ENCODE peak calls at places on chromosomes 11 and 22, in eight cellular contexts. G is esophagus squamous epithelium; F is CD8-positive, alpha-beta T cell; I is upper lobe of right lung; Y is PC-9; L is colonic mucosa; R is cardiac muscle cell; Z is suprapubic skin. D is an unnamed sample. For H3K4me1, the result is how much of the 10 kb centered on the place peaks cover.

GRCh38 chr11:74669311-74670160 is 61.7 kb downstream of the CHRDL2 start:
- DNase-seq in G (no peak), F (no peak), L (peak), Z (no peak), I (no peak), R (no peak), Y (no peak), D (no peak)

GRCh38 chr11:107623183-107623582 is 32.2 kb downstream of the ELMOD1 start:
- DNase-seq in I (no peak), Y (no peak), R (no peak), G (no peak), F (no peak), L (no peak), Z (no peak), D (no peak)

GRCh38 chr11:115566185-115566765 is 62.1 kb upstream of the CADM1 start:
- DNase-seq in G (no peak), Y (no peak), L (no peak), F (no peak), R (no peak), I (no peak), Z (no peak), D (no peak)

GRCh38 chr11:95088946-95089619 is 563 bp upstream of the ENDOD1 start:
- DNase-seq in G (no peak), R (no peak), I (no peak), L (no peak), Z (peak), F (no peak), Y (no peak), D (no peak)

GRCh38 chr11:14373941-14374646 is 15.1 kb upstream of the RRAS2 start:
- DNase-seq in L (no peak), R (no peak), G (no peak), Y (no peak), F (no peak), I (no peak), Z (no peak), D (no peak)

GRCh38 chr11:103035656-103036434 is 56.1 kb downstream of the DCUN1D5 start:
- DNase-seq in R (peak), F (peak), I (no peak), Z (no peak), L (peak), G (no peak), Y (peak), D (no peak)

GRCh38 chr11:99325807-99326206 is 305.1 kb downstream of the CNTN5 start:
- DNase-seq in Z (no peak), R (no peak), G (no peak), L (no peak), F (no peak), I (no peak), Y (peak), D (no peak)

GRCh38 chr22:20429254-20430100 is 8.1 kb downstream of the SCARF2 start:
- DNase-seq in Y (peak), F (peak), G (no peak), R (peak), I (peak), Z (peak), L (peak), D (peak)

GRCh38 chr11:126997196-126997595 is 3.4 kb downstream of the KIRREL3 start:
- DNase-seq in G (no peak), I (no peak), Z (no peak), L (no peak), F (no peak), Y (no peak), R (no peak), D (no peak)

GRCh38 chr22:49064836-49065235 is 762.8 kb downstream of the BRD1 start:
- DNase-seq in G (no peak), Z (no peak), L (no peak), F (no peak), Y (no peak), R (no peak), I (no peak), D (no peak)

GRCh38 chr11:93591247-93591898 is 48.2 kb upstream of the SMCO4 start:
- DNase-seq in Y (no peak), F (no peak), R (no peak), L (no peak), I (no peak), G (no peak), Z (no peak), D (no peak)

GRCh38 chr22:28989035-28989464 is 72.6 kb downstream of the C22orf31 start:
- DNase-seq in G (no peak), L (no peak), Z (no peak), Y (no peak), R (no peak), I (no peak), F (no peak), D (no peak)

GRCh38 chr11:68118753-68119448 is 2.3 kb downstream of the CHKA start:
- DNase-seq in I (no peak), F (no peak), L (no peak), Z (peak), R (peak), G (no peak), Y (no peak), D (no peak)

GRCh38 chr11:66835762-66836405 is 7.4 kb upstream of the RCE1 start:
- DNase-seq in Y (no peak), I (no peak), F (no peak), R (no peak), L (no peak), Z (no peak), G (no peak), D (no peak)

GRCh38 chr11:117439256-117439655 is 111.6 kb downstream of the CEP164 start:
- DNase-seq in G (no peak), Z (no peak), F (no peak), L (no peak), Y (no peak), R (no peak), I (no peak), D (no peak)

GRCh38 chr11:110948112-110948511 is 235.9 kb upstream of the ARHGAP20 start:
- DNase-seq in L (no peak), I (no peak), Z (no peak), G (no peak), R (no peak), Y (no peak), F (no peak), D (no peak)

GRCh38 chr11:1569251-1569780 is 2.8 kb downstream of the DUSP8 start:
- DNase-seq in Y (no peak), I (peak), R (no peak), Z (no peak), G (no peak), F (no peak), L (peak), D (peak)

GRCh38 chr11:1571760-1572199 is 291 bp downstream of the DUSP8 start:
- DNase-seq in Y (no peak), G (no peak), R (no peak), L (no peak), I (no peak), Z (no peak), F (peak), D (no peak)

GRCh38 chr11:1570001-1570453 is 2.0 kb downstream of the DUSP8 start:
- DNase-seq in F (peak), G (no peak), R (no peak), I (no peak), L (peak), Z (no peak), Y (no peak), D (peak)

GRCh38 chr11:1570896-1571759 is 943 bp downstream of the DUSP8 start:
- DNase-seq in F (peak), L (peak), G (no peak), R (no peak), I (peak), Y (no peak), Z (no peak), D (peak)

GRCh38 chr11:1570531-1570895 is 1.6 kb downstream of the DUSP8 start:
- DNase-seq in Y (no peak), F (no peak), I (no peak), Z (no peak), L (peak), G (no peak), R (no peak), D (no peak)
- H3K4me3 ChIP-seq in Y (no peak), F (peak), I (peak), Z (no peak), L (peak), G (peak), R (no peak), D (no peak)

DNA sequence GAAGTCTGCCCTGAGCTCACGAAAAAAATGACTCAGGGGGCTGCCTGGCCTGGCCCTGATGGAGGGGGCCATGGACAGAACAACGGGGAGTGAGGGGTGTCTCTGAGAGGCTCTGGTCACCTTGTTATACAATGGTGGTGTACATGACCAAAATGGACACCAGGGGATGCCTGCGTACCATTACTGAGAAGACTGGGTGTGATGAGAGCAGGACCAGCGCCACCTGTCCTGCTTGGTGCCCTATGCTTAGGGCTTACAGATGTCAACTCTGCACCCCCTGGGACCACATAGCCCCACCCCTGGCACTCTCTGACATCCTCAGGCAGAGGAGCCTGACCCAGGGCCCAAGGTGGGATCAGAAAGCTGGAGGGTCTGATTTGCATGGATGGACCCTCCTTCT is 104.8 kb downstream of the ZNF280B start:
- DNase-seq in R (no peak), Z (no peak), I (no peak), F (no peak), L (no peak), Y (no peak), G (no peak), D (no peak)
- TF ChIP-seq CTCF in R (no peak), Z (no peak), I (no peak), F (no peak), L (no peak), Y (no peak), G (no peak), D (no peak)

GRCh38 chr11:58575377-58576020 is at the start of gene LPXN:
- DNase-seq in Z (no peak), L (no peak), F (peak), G (no peak), R (no peak), Y (no peak), I (no peak), D (no peak)

GRCh38 chr11:58578635-58579191 is at the start of gene ZFP91:
- DNase-seq in Z (peak), L (peak), Y (peak), F (peak), I (peak), R (peak), G (peak), D (peak)

GRCh38 chr11:58578136-58578634 is 678 bp upstream of the ZFP91 start:
- DNase-seq in I (peak), R (peak), G (peak), Z (peak), Y (peak), L (peak), F (peak), D (peak)

GRCh38 chr11:58577441-58578135 is 1.3 kb upstream of the ZFP91 start:
- DNase-seq in L (peak), R (peak), G (peak), I (peak), Y (no peak), F (peak), Z (peak), D (no peak)

DNA sequence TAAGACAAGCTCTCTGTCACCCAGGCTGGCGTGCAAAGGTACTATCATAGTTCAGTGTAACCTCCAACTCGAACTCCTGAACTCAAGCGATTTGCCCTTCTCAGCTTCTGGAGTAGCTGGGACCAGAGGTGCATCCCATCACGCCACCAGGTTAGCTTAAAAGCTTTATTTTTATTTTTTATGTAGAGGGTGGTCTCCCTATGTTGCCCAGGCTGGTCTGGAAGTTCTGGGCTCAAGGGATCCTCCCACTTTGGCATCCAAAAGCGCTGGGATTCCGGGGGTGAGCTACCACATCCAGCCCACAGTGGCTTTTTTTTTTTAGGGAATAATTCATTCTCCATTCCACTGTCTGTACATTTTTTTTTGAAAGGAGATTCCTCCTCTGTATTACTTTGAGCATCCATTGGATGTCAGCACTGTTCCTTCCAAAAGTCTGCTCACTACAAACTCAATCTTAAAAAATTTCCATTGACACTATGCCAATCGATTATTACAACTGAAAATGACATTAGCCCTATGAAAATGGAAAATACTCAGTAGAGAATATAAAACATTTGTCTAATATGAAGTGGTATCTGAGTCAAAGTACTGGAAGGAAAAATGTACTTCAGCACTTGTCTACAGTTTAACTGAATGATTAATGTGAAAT is 1.3 kb upstream of the LPXN start:
- DNase-seq in Z (no peak), I (no peak), G (no peak), Y (no peak), F (no peak), L (no peak), R (no peak), D (no peak)
- H3K4me1 ChIP-seq in Z (half or more), I (half or more), G (half or more), Y (half or more), F (half or more), L (under half), R (under half), D (under half)

DNA sequence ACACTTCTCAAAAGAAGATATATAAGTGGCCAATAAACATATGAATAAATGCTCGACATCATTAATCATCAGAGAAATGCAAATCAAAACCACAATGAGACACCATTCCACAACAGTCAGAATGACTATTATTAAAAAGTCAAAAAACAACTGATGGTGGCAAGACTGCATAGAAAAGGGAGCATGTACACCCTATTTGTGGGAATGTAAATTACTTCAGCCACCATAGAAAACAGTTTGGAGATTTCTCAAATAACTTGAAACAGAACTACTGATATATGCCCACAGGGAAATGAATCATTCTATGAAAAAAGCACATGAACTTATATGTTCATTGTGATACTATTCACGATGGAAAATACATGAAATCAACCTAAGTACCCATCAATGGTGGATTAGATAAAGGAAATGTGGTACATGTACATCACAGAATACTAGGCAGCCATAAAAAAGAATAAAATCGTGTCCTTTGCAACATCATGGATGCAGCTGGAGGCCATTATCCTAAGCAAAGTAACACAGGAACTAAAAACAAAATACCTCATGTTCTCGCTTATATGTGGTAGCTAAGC is 42.4 kb downstream of the GLYATL2 start:
- DNase-seq in Y (no peak), Z (no peak), G (no peak), L (no peak), F (no peak), I (no peak), R (no peak), D (no peak)
- H3K4me3 ChIP-seq in Y (no peak), Z (no peak), G (no peak), L (no peak), F (no peak), I (no peak), R (no peak), D (no peak)